ENCODE peak calls at places on chromosomes 12 and 14, in six cellular contexts. One of them, this sample, is unnamed.

GRCh38 chr12:130739571-130739970 is 23.5 kb upstream of the RIMBP2 start:
- DNase-seq in H1: no peak
- DNase-seq in neural progenitor cell: no peak
- DNase-seq in neuronal stem cell: no peak
- DNase-seq in HepG2: no peak
- DNase-seq in Karpas-422: no peak
- DNase-seq in this sample: no peak

GRCh38 chr12:117998719-117999118 is 17.8 kb upstream of the RFC5 start:
- DNase-seq in neuronal stem cell: no peak
- DNase-seq in Karpas-422: no peak
- DNase-seq in H1: no peak
- DNase-seq in neural progenitor cell: no peak
- DNase-seq in HepG2: no peak
- DNase-seq in this sample: no peak

GRCh38 chr14:53964249-53964648 is 7.6 kb upstream of the BMP4 start:
- DNase-seq in HepG2: no peak
- DNase-seq in neuronal stem cell: no peak
- DNase-seq in Karpas-422: no peak
- DNase-seq in neural progenitor cell: no peak
- DNase-seq in H1: no peak
- DNase-seq in this sample: no peak

GRCh38 chr14:94121485-94121884 is 7.9 kb downstream of the IFI27L2 start:
- DNase-seq in Karpas-422: no peak
- DNase-seq in neuronal stem cell: no peak
- DNase-seq in neural progenitor cell: no peak
- DNase-seq in H1: no peak
- DNase-seq in HepG2: no peak
- DNase-seq in this sample: no peak

GRCh38 chr12:127381681-127382080 is 885.3 kb upstream of the TMEM132C start:
- DNase-seq in neuronal stem cell: no peak
- DNase-seq in Karpas-422: no peak
- DNase-seq in neural progenitor cell: no peak
- DNase-seq in H1: no peak
- DNase-seq in HepG2: no peak
- DNase-seq in this sample: no peak

GRCh38 chr14:74364271-74364880 is 16.1 kb downstream of the VRTN start:
- DNase-seq in HepG2: no peak
- DNase-seq in H1: no peak
- DNase-seq in neuronal stem cell: no peak
- DNase-seq in neural progenitor cell: no peak
- DNase-seq in Karpas-422: no peak
- DNase-seq in this sample: no peak

GRCh38 chr12:96361074-96361473 is 39.2 kb downstream of the CDK17 start:
- DNase-seq in neural progenitor cell: no peak
- DNase-seq in Karpas-422: no peak
- DNase-seq in H1: no peak
- DNase-seq in HepG2: no peak
- DNase-seq in neuronal stem cell: no peak
- DNase-seq in this sample: no peak

GRCh38 chr14:65949711-65950516 is 536.3 kb upstream of the CCDC196 start:
- DNase-seq in HepG2: peak
- DNase-seq in neural progenitor cell: no peak
- DNase-seq in neuronal stem cell: no peak
- DNase-seq in H1: no peak
- DNase-seq in Karpas-422: no peak
- DNase-seq in this sample: peak

GRCh38 chr12:125996438-125996837 is 931.2 kb downstream of the AACS start:
- DNase-seq in neural progenitor cell: no peak
- DNase-seq in neuronal stem cell: no peak
- DNase-seq in H1: no peak
- DNase-seq in Karpas-422: no peak
- DNase-seq in HepG2: no peak
- DNase-seq in this sample: no peak

GRCh38 chr14:104143071-104143470 is 4.7 kb downstream of the KIF26A start:
- DNase-seq in neuronal stem cell: no peak
- DNase-seq in neural progenitor cell: no peak
- DNase-seq in Karpas-422: no peak
- DNase-seq in H1: no peak
- DNase-seq in HepG2: no peak
- DNase-seq in this sample: no peak

GRCh38 chr14:65206448-65207096 is 104.3 kb upstream of the MAX start:
- DNase-seq in HepG2: no peak
- DNase-seq in neural progenitor cell: no peak
- DNase-seq in Karpas-422: peak
- DNase-seq in H1: no peak
- DNase-seq in neuronal stem cell: no peak
- DNase-seq in this sample: no peak

GRCh38 chr14:74946659-74947281 is 8.6 kb downstream of the PGF start:
- DNase-seq in neuronal stem cell: no peak
- DNase-seq in H1: no peak
- DNase-seq in Karpas-422: peak
- DNase-seq in HepG2: no peak
- DNase-seq in neural progenitor cell: no peak
- DNase-seq in this sample: no peak

GRCh38 chr12:68113644-68114043 is 45.9 kb downstream of the IFNG start:
- DNase-seq in H1: peak
- DNase-seq in neuronal stem cell: no peak
- DNase-seq in neural progenitor cell: peak
- DNase-seq in Karpas-422: peak
- DNase-seq in HepG2: no peak
- DNase-seq in this sample: peak

GRCh38 chr12:46711756-46712155 is 114.0 kb downstream of the SLC38A4 start:
- DNase-seq in neuronal stem cell: no peak
- DNase-seq in H1: no peak
- DNase-seq in HepG2: no peak
- DNase-seq in neural progenitor cell: no peak
- DNase-seq in Karpas-422: no peak
- DNase-seq in this sample: no peak

GRCh38 chr12:120690083-120690450 is 3.1 kb downstream of the MLEC start:
- DNase-seq in H1: no peak
- DNase-seq in neural progenitor cell: no peak
- DNase-seq in Karpas-422: no peak
- DNase-seq in HepG2: no peak
- DNase-seq in neuronal stem cell: no peak
- DNase-seq in this sample: no peak

GRCh38 chr12:100651694-100652093 is 78.2 kb downstream of the GAS2L3 start:
- DNase-seq in HepG2: peak
- DNase-seq in Karpas-422: no peak
- DNase-seq in neural progenitor cell: peak
- DNase-seq in H1: no peak
- DNase-seq in neuronal stem cell: no peak
- DNase-seq in this sample: no peak

GRCh38 chr14:92540472-92541048 is 27.0 kb downstream of the RIN3 start:
- DNase-seq in H1: no peak
- DNase-seq in Karpas-422: no peak
- DNase-seq in neuronal stem cell: no peak
- DNase-seq in HepG2: no peak
- DNase-seq in neural progenitor cell: no peak
- DNase-seq in this sample: peak

GRCh38 chr12:77796775-77797174 is 33.9 kb upstream of the NAV3 start:
- DNase-seq in Karpas-422: no peak
- DNase-seq in neural progenitor cell: no peak
- DNase-seq in neuronal stem cell: no peak
- DNase-seq in H1: no peak
- DNase-seq in HepG2: no peak
- DNase-seq in this sample: no peak

GRCh38 chr14:62189698-62190097 is 427.5 kb downstream of the SNAPC1 start:
- DNase-seq in Karpas-422: no peak
- DNase-seq in H1: no peak
- DNase-seq in HepG2: no peak
- DNase-seq in neural progenitor cell: no peak
- DNase-seq in neuronal stem cell: no peak
- DNase-seq in this sample: no peak

GRCh38 chr12:18261906-18262305 is 588 bp downstream of the PIK3C2G start:
- DNase-seq in Karpas-422: no peak
- DNase-seq in neuronal stem cell: no peak
- DNase-seq in neural progenitor cell: no peak
- DNase-seq in H1: no peak
- DNase-seq in HepG2: no peak
- DNase-seq in this sample: no peak

GRCh38 chr12:52969828-52970569 is 21.1 kb downstream of the KRT18 start:
- DNase-seq in HepG2: peak
- DNase-seq in H1: no peak
- DNase-seq in Karpas-422: no peak
- DNase-seq in neuronal stem cell: no peak
- DNase-seq in neural progenitor cell: no peak
- DNase-seq in this sample: peak

GRCh38 chr12:26523708-26524150 is 309.3 kb downstream of the ITPR2 start:
- DNase-seq in HepG2: no peak
- DNase-seq in neuronal stem cell: no peak
- DNase-seq in Karpas-422: no peak
- DNase-seq in H1: no peak
- DNase-seq in neural progenitor cell: no peak
- DNase-seq in this sample: peak

GRCh38 chr12:93344876-93345275 is 32.8 kb upstream of the NUDT4 start:
- DNase-seq in Karpas-422: no peak
- DNase-seq in H1: no peak
- DNase-seq in neural progenitor cell: no peak
- DNase-seq in HepG2: no peak
- DNase-seq in neuronal stem cell: no peak
- DNase-seq in this sample: no peak

GRCh38 chr14:66495214-66496098 is 9.3 kb downstream of the CCDC196 start:
- DNase-seq in Karpas-422: peak
- DNase-seq in neural progenitor cell: peak
- DNase-seq in H1: no peak
- DNase-seq in HepG2: peak
- DNase-seq in neuronal stem cell: peak
- DNase-seq in this sample: peak

GRCh38 chr12:116261525-116262100 is 15.9 kb downstream of the MED13L start:
- DNase-seq in neuronal stem cell: no peak
- DNase-seq in neural progenitor cell: no peak
- DNase-seq in HepG2: no peak
- DNase-seq in Karpas-422: no peak
- DNase-seq in H1: no peak
- DNase-seq in this sample: no peak

GRCh38 chr12:53268009-53268636 is at the start of gene ESPL1:
- DNase-seq in neural progenitor cell: peak
- DNase-seq in HepG2: peak
- DNase-seq in Karpas-422: peak
- DNase-seq in H1: peak
- DNase-seq in neuronal stem cell: peak
- DNase-seq in this sample: peak

GRCh38 chr14:65352964-65353530 is 59.5 kb upstream of the FUT8 start:
- DNase-seq in Karpas-422: peak
- DNase-seq in neural progenitor cell: no peak
- DNase-seq in neuronal stem cell: no peak
- DNase-seq in H1: no peak
- DNase-seq in HepG2: no peak
- DNase-seq in this sample: peak

GRCh38 chr12:119283315-119283714 is 51.2 kb upstream of the CCDC60 start:
- DNase-seq in neural progenitor cell: peak
- DNase-seq in Karpas-422: no peak
- DNase-seq in neuronal stem cell: peak
- DNase-seq in H1: no peak
- DNase-seq in HepG2: no peak
- DNase-seq in this sample: no peak

GRCh38 chr12:113857371-113857770 is 108.8 kb downstream of the RBM19 start:
- DNase-seq in HepG2: no peak
- DNase-seq in neural progenitor cell: no peak
- DNase-seq in Karpas-422: no peak
- DNase-seq in H1: no peak
- DNase-seq in neuronal stem cell: no peak
- DNase-seq in this sample: no peak

GRCh38 chr12:26028953-26029740 is 70.7 kb downstream of the RASSF8 start:
- DNase-seq in neural progenitor cell: peak
- DNase-seq in Karpas-422: peak
- DNase-seq in HepG2: peak
- DNase-seq in H1: no peak
- DNase-seq in neuronal stem cell: peak
- DNase-seq in this sample: peak

GRCh38 chr12:1804545-1805332 is 15.6 kb upstream of the LRTM2 start:
- DNase-seq in HepG2: peak
- DNase-seq in neural progenitor cell: peak
- DNase-seq in neuronal stem cell: peak
- DNase-seq in Karpas-422: peak
- DNase-seq in H1: peak
- DNase-seq in this sample: peak
- H3K4me3 ChIP-seq in HepG2: no peak
- H3K4me3 ChIP-seq in neural progenitor cell: no peak
- H3K4me3 ChIP-seq in neuronal stem cell: no peak
- H3K4me3 ChIP-seq in Karpas-422: no peak
- H3K4me3 ChIP-seq in H1: no peak
- H3K4me3 ChIP-seq in this sample: no peak

DNA sequence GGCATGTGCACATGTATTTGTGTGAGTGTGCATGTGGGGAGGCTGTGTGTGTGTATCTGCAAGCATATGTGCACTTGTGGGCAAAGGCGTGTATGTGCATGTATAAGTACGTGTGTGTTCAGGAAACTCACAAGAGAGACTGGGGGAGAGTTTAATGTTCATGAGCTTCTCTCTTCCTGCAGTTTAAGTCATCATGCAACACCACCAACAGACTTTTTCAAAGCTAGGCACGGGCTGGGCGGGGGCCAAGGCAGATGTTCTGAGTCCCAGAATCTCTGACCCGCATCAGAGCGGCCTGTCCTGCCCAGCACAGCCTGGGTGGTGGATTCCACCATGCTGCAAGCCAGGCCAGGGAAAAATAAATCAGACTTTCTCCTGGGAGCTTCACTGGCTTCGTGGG is 75.8 kb downstream of the PITPNM2 start:
- DNase-seq in neuronal stem cell: no peak
- DNase-seq in Karpas-422: no peak
- DNase-seq in HepG2: no peak
- DNase-seq in H1: no peak
- DNase-seq in neural progenitor cell: no peak
- DNase-seq in this sample: no peak
- H3K9ac ChIP-seq in neuronal stem cell: no peak
- H3K9ac ChIP-seq in Karpas-422: no peak
- H3K9ac ChIP-seq in HepG2: peak
- H3K9ac ChIP-seq in H1: no peak
- H3K9ac ChIP-seq in neural progenitor cell: no peak
- H3K9ac ChIP-seq in this sample: no peak

DNA sequence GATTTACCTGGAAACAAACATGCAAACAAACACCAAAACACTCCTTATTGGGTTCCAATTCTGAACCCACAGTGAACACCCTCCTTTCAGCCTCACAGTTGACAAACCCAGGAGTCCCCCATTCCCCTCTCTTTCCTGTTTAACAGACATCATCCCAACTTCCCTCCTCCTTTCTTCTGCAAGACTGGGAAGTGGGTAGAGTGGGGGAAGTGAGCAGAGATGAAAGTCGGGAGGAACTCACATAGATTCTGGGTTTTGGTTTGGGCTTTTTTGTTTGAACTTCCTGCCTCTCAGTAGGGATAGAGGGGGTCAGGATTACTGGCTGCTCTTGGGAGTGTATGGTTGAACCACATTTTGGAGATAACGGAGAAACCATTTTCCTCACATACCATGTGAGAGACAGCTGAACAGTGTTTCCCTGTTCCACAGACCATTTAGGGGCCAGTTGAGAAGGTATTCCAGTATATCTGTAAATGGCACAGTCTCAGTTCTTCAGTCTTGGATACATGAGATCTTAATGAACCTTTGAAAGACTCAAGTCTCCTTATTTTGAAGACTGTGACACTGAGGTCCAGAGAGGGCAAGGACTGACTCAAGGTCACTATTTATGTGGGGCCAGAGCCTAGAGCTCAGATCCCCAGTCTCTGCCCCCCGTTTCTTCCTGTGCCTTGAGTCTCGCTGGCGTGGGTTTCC is 3.9 kb upstream of the GPR84 start:
- DNase-seq in neural progenitor cell: no peak
- DNase-seq in H1: no peak
- DNase-seq in neuronal stem cell: no peak
- DNase-seq in Karpas-422: no peak
- DNase-seq in HepG2: no peak
- DNase-seq in this sample: no peak
- H3K27ac ChIP-seq in neural progenitor cell: no peak
- H3K27ac ChIP-seq in H1: no peak
- H3K27ac ChIP-seq in neuronal stem cell: no peak
- H3K27ac ChIP-seq in Karpas-422: no peak
- H3K27ac ChIP-seq in HepG2: no peak
- H3K27ac ChIP-seq in this sample: no peak

GRCh38 chr14:89660183-89660582 is 243.2 kb upstream of the FOXN3 start:
- DNase-seq in H1: no peak
- DNase-seq in HepG2: no peak
- DNase-seq in Karpas-422: no peak
- DNase-seq in neural progenitor cell: no peak
- DNase-seq in neuronal stem cell: no peak
- DNase-seq in this sample: no peak
- H3K4me3 ChIP-seq in H1: no peak
- H3K4me3 ChIP-seq in HepG2: no peak
- H3K4me3 ChIP-seq in Karpas-422: no peak
- H3K4me3 ChIP-seq in neural progenitor cell: no peak
- H3K4me3 ChIP-seq in neuronal stem cell: no peak
- H3K4me3 ChIP-seq in this sample: no peak